ENCODE peak calls at places on chromosomes 4 and X, in six cellular contexts. F, T, E, U, Z and I are unnamed samples.

GRCh38 chr4:89784686-89785227 is 52.2 kb downstream of the SNCA start:
- DNase-seq in F (no peak), T (no peak), E (no peak), U (no peak), Z (no peak), I (no peak)

GRCh38 chrX:16892504-16893362 is 22.6 kb upstream of the RBBP7 start:
- DNase-seq in F (peak), T (peak), E (peak), U (peak), Z (no peak), I (no peak)

GRCh38 chrX:71650333-71650969 is 16.9 kb upstream of the LOC101059915 start:
- DNase-seq in F (no peak), T (no peak), E (no peak), U (peak), Z (no peak), I (no peak)

GRCh38 chr4:103936653-103937145 is 216.9 kb upstream of the TACR3 start:
- DNase-seq in F (no peak), T (no peak), E (no peak), U (no peak), Z (no peak), I (no peak)

GRCh38 chr4:41318839-41319530 is 62.3 kb downstream of the UCHL1 start:
- DNase-seq in F (no peak), T (no peak), E (no peak), U (peak), Z (no peak), I (no peak)

GRCh38 chr4:1809754-1810502 is 16.8 kb downstream of the FGFR3 start:
- DNase-seq in F (peak), T (peak), E (no peak), U (peak), Z (peak), I (peak)

GRCh38 chr4:113646456-113646809 is 115.1 kb downstream of the CAMK2D start:
- DNase-seq in F (no peak), T (no peak), E (no peak), U (no peak), Z (peak), I (no peak)

GRCh38 chr4:80043534-80043933 is 29.5 kb downstream of the ANTXR2 start:
- DNase-seq in F (no peak), T (no peak), E (no peak), U (no peak), Z (no peak), I (no peak)

GRCh38 chrX:2875798-2876399 is 47.2 kb downstream of the GYG2 start:
- DNase-seq in F (peak), T (no peak), E (no peak), U (peak), Z (no peak), I (no peak)

GRCh38 chr4:175444512-175444911 is 367.6 kb downstream of the GPM6A start:
- DNase-seq in F (no peak), T (no peak), E (no peak), U (no peak), Z (no peak), I (no peak)

GRCh38 chrX:20225488-20225833 is 41.2 kb downstream of the RPS6KA3 start:
- DNase-seq in F (no peak), T (no peak), E (no peak), U (no peak), Z (no peak), I (no peak)

GRCh38 chrX:9888953-9889470 is 78.1 kb upstream of the CLDN34 start:
- DNase-seq in F (no peak), T (no peak), E (no peak), U (no peak), Z (no peak), I (no peak)

GRCh38 chr4:2085496-2085901 is 26.4 kb downstream of the NAT8L start:
- DNase-seq in F (no peak), T (no peak), E (no peak), U (no peak), Z (no peak), I (no peak)

GRCh38 chr4:183515411-183515810 is 10.6 kb downstream of the ING2 start:
- DNase-seq in F (no peak), T (no peak), E (no peak), U (no peak), Z (no peak), I (no peak)

GRCh38 chrX:34559325-34559724 is 97.8 kb downstream of the TMEM47 start:
- DNase-seq in F (no peak), T (no peak), E (no peak), U (no peak), Z (no peak), I (no peak)

GRCh38 chr4:11343536-11343935 is 85.2 kb downstream of the HS3ST1 start:
- DNase-seq in F (no peak), T (no peak), E (no peak), U (no peak), Z (no peak), I (no peak)

GRCh38 chr4:79913581-79913980 is 159.4 kb downstream of the ANTXR2 start:
- DNase-seq in F (no peak), T (no peak), E (no peak), U (no peak), Z (no peak), I (no peak)

GRCh38 chrX:136497556-136498048 is at the start of gene HTATSF1:
- DNase-seq in F (no peak), T (no peak), E (no peak), U (no peak), Z (no peak), I (no peak)

GRCh38 chr4:91611786-91612185 is 692.0 kb upstream of the GRID2 start:
- DNase-seq in F (no peak), T (no peak), E (no peak), U (no peak), Z (no peak), I (no peak)

GRCh38 chr4:140603286-140603685 is 34.5 kb upstream of the UCP1 start:
- DNase-seq in F (no peak), T (no peak), E (no peak), U (no peak), Z (no peak), I (no peak)

GRCh38 chr4:2290488-2290887 is 28.6 kb upstream of the MXD4 start:
- DNase-seq in F (no peak), T (no peak), E (no peak), U (no peak), Z (no peak), I (no peak)

GRCh38 chrX:21373637-21374162 is 518 bp upstream of the CNKSR2 start:
- DNase-seq in F (no peak), T (no peak), E (no peak), U (no peak), Z (no peak), I (no peak)

GRCh38 chr4:176335421-176335820 is 15.7 kb downstream of the SPCS3 start:
- DNase-seq in F (no peak), T (no peak), E (no peak), U (no peak), Z (no peak), I (no peak)

GRCh38 chr4:65665951-65666523 is 4.3 kb downstream of the EPHA5 start:
- DNase-seq in F (no peak), T (no peak), E (no peak), U (no peak), Z (no peak), I (no peak)

GRCh38 chr4:15104825-15105224 is 102.5 kb downstream of the CPEB2 start:
- DNase-seq in F (no peak), T (no peak), E (no peak), U (no peak), Z (no peak), I (no peak)

GRCh38 chrX:25941559-25942250 is 196.4 kb upstream of the MAGEB18 start:
- DNase-seq in F (no peak), T (no peak), E (no peak), U (no peak), Z (no peak), I (no peak)

GRCh38 chr4:89110541-89110985 is 770 bp upstream of the TIGD2 start:
- DNase-seq in F (no peak), T (no peak), E (no peak), U (no peak), Z (no peak), I (no peak)

GRCh38 chr4:30952526-30953219 is 232.5 kb downstream of the PCDH7 start:
- DNase-seq in F (no peak), T (no peak), E (no peak), U (no peak), Z (no peak), I (no peak)

GRCh38 chr4:15198070-15198727 is 195.9 kb downstream of the CPEB2 start:
- DNase-seq in F (no peak), T (no peak), E (no peak), U (no peak), Z (no peak), I (no peak)

GRCh38 chrX:17376381-17377046 is 1.5 kb downstream of the NHS start:
- DNase-seq in F (no peak), T (no peak), E (no peak), U (no peak), Z (no peak), I (no peak)

GRCh38 chr4:11418610-11419009 is 10.1 kb downstream of the HS3ST1 start:
- DNase-seq in F (no peak), T (no peak), E (no peak), U (no peak), Z (no peak), I (no peak)

GRCh38 chr4:38621004-38621684 is 42.9 kb upstream of the KLF3 start:
- DNase-seq in F (no peak), T (peak), E (no peak), U (peak), Z (no peak), I (peak)

GRCh38 chrX:103624111-103624510 is 4.7 kb upstream of the TCEAL1 start:
- DNase-seq in F (no peak), T (no peak), E (no peak), U (no peak), Z (no peak), I (no peak)

GRCh38 chrX:93985621-93986020 is 311.6 kb downstream of the FAM133A start:
- DNase-seq in F (no peak), T (no peak), E (no peak), U (no peak), Z (no peak), I (no peak)

GRCh38 chr4:139734201-139734874 is 68.7 kb downstream of the MGST2 start:
- DNase-seq in F (no peak), T (no peak), E (no peak), U (no peak), Z (no peak), I (no peak)

GRCh38 chr4:85825937-85826678 is 351.2 kb downstream of the ARHGAP24 start:
- DNase-seq in F (peak), T (no peak), E (no peak), U (peak), Z (peak), I (no peak)

GRCh38 chr4:4585012-4585670 is 43.3 kb upstream of the STX18 start:
- DNase-seq in F (no peak), T (no peak), E (no peak), U (no peak), Z (no peak), I (no peak)
- TF ChIP-seq SIN3A in F (no peak), T (no peak), E (no peak), U (no peak), Z (no peak), I (no peak)

GRCh38 chrX:130121505-130121800 is 11.2 kb upstream of the ELF4 start:
- DNase-seq in F (no peak), T (no peak), E (no peak), U (no peak), Z (no peak), I (no peak)

GRCh38 chrX:130120321-130120731 is 10.0 kb upstream of the ELF4 start:
- DNase-seq in F (no peak), T (no peak), E (no peak), U (no peak), Z (no peak), I (no peak)

GRCh38 chrX:130118941-130119640 is 8.8 kb upstream of the ELF4 start:
- DNase-seq in F (no peak), T (no peak), E (no peak), U (no peak), Z (no peak), I (no peak)

GRCh38 chrX:130118396-130118795 is 8.1 kb upstream of the ELF4 start:
- DNase-seq in F (no peak), T (no peak), E (no peak), U (no peak), Z (no peak), I (no peak)

DNA sequence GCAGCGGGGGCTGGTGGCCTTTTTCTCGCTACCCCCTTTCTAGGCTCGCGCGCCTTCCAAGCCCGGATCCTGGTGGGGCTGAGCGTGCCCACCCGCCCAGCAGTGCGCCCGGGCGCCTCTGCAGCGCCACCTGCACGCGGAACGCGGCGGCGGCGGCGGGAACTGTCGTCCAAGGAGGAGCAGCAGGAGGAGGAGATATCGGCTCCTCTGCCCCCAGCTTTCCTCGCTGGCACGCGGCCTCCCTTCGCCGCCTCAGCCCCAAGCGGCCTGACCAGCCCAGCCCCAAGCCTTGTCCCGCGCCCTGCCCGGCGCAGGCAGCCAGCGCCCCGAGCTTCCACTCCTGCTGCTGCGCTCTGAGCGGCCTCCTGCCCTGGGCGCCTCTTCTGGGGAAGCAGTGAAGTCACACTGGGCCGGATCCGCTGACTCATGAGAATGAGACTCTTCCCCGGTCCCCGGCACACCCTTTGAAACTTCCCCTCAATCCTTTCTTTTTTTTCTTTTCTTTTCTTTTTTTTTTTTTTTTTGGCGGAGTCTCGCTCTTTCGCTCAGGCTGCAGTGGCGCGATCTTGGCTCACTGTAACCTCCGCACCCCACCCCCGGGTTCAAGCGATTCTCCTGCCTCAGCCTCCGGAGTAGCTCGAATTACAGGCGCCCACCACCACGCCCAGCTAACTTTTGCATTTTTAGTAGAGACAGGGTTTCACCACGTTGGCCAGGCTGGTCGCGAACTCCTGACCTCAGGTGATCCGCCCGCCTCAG is 10.6 kb upstream of the ELF4 start:
- DNase-seq in F (peak), T (peak), E (no peak), U (peak), Z (no peak), I (no peak)
- H3K27ac ChIP-seq in F (no peak), T (peak), E (peak), U (no peak), Z (no peak), I (peak)

DNA sequence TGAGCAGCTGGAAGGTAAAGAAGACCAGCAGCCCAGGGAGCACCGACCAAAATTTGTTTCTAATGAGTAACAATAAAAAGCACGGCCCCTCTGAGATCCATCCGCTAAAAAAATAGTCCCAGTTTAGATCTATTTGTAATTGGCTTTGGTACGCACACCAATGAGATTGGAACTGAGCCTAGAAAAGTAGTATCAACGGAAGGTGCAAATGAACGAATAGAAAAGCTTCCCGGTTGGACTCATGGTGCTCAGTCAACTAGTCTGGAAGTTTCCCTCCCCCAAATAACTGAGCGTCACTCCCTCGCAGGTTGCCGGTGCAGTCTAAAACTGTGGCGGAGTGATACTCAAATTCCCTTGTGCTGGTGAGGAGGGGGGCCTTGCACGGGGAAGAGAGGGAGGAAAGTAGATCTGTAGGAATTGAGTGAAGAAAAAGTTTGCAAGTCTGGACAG is at the start of gene COL4A5:
- DNase-seq in F (no peak), T (peak), E (no peak), U (peak), Z (peak), I (peak)
- TF ChIP-seq SIN3A in F (no peak), T (no peak), E (no peak), U (no peak), Z (no peak), I (no peak)

DNA sequence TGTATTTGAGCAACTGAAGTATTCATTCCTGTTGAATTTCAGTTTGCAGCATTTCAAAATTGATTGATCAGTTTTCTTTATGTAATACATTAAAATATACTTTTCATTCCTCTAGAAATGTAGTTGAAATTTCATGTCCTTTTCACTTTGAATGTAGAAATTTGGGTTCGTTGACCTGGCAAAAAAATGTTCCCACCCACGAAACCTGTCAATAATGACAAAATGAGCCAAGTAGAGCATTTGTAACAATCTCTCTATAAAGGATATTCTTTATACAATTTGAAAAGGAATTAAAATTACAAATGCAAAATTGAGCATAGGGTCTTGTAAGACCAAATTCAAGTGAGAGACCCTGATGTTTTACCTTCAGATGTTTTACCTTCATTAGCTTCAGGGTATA is 283.9 kb downstream of the ANKRD50 start:
- DNase-seq in F (no peak), T (no peak), E (no peak), U (no peak), Z (no peak), I (no peak)
- H3K27ac ChIP-seq in F (no peak), T (no peak), E (no peak), U (no peak), Z (no peak), I (no peak)

GRCh38 chr4:3715251-3716033 is 50.7 kb upstream of the ADRA2C start:
- DNase-seq in F (no peak), T (no peak), E (no peak), U (no peak), Z (no peak), I (no peak)
- TF ChIP-seq SIN3A in F (no peak), T (no peak), E (no peak), U (no peak), Z (no peak), I (no peak)

GRCh38 chr4:7830747-7831146 is 108.9 kb downstream of the AFAP1 start:
- DNase-seq in F (no peak), T (no peak), E (no peak), U (no peak), Z (no peak), I (no peak)

GRCh38 chr4:7827566-7827965 is 112.1 kb downstream of the AFAP1 start:
- DNase-seq in F (no peak), T (no peak), E (no peak), U (no peak), Z (no peak), I (no peak)

GRCh38 chr4:7828011-7828720 is 111.5 kb downstream of the AFAP1 start:
- DNase-seq in F (peak), T (no peak), E (no peak), U (no peak), Z (no peak), I (no peak)

GRCh38 chr4:7829687-7830580 is 109.7 kb downstream of the AFAP1 start:
- DNase-seq in F (no peak), T (no peak), E (no peak), U (no peak), Z (no peak), I (no peak)

DNA sequence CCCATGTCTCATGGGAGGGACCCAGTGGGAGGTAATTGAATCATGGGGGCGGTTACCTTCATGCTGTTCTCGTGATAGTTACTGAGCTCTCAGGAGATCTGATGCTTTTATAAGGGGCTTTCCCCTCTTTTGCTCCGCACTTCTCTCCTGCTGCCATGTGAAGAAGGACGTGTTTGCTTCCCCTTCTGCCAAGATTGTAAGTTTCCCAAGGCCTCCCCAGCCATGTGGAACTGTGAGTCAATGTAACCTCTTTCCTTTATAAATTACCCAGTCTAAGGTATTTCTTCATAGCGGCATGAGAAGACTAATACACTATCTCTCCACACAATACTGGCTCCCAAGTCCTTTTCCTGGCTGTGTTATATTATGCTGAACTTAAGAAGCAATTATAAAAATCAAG is 110.7 kb downstream of the AFAP1 start:
- DNase-seq in F (no peak), T (no peak), E (no peak), U (no peak), Z (no peak), I (no peak)
- H3K27ac ChIP-seq in F (peak), T (no peak), E (no peak), U (no peak), Z (no peak), I (no peak)

GRCh38 chrX:142982679-142983078 is 43.0 kb upstream of the SPANXN4 start:
- DNase-seq in F (no peak), T (no peak), E (no peak), U (no peak), Z (no peak), I (no peak)

GRCh38 chrX:142977128-142977914 is 48.4 kb upstream of the SPANXN4 start:
- DNase-seq in F (no peak), T (no peak), E (peak), U (no peak), Z (no peak), I (no peak)

GRCh38 chrX:142978130-142978684 is 47.5 kb upstream of the SPANXN4 start:
- DNase-seq in F (no peak), T (no peak), E (peak), U (no peak), Z (no peak), I (no peak)
- TF ChIP-seq SIN3A in F (no peak), T (no peak), E (no peak), U (no peak), Z (no peak), I (no peak)

GRCh38 chr4:147366164-147366563 is 114.7 kb upstream of the EDNRA start:
- DNase-seq in F (no peak), T (no peak), E (no peak), U (no peak), Z (no peak), I (no peak)

GRCh38 chr4:147363514-147363913 is 117.4 kb upstream of the EDNRA start:
- DNase-seq in F (no peak), T (no peak), E (no peak), U (no peak), Z (no peak), I (no peak)

GRCh38 chr4:147361726-147362125 is 119.2 kb upstream of the EDNRA start:
- DNase-seq in F (no peak), T (no peak), E (no peak), U (no peak), Z (no peak), I (no peak)

GRCh38 chr4:147360301-147360700 is 120.6 kb upstream of the EDNRA start:
- DNase-seq in F (no peak), T (no peak), E (no peak), U (no peak), Z (no peak), I (no peak)

GRCh38 chr4:147362868-147363440 is 117.9 kb upstream of the EDNRA start:
- DNase-seq in F (peak), T (no peak), E (no peak), U (no peak), Z (no peak), I (no peak)
- H3K27ac ChIP-seq in F (peak), T (no peak), E (no peak), U (no peak), Z (no peak), I (no peak)

GRCh38 chr4:105196523-105197145 is 50.0 kb downstream of the TET2 start:
- DNase-seq in F (no peak), T (peak), E (peak), U (no peak), Z (no peak), I (no peak)
- TF ChIP-seq SIN3A in F (no peak), T (no peak), E (no peak), U (no peak), Z (no peak), I (no peak)

GRCh38 chr4:78656968-78657445 is 105.4 kb downstream of the ANXA3 start:
- DNase-seq in F (no peak), T (peak), E (no peak), U (no peak), Z (no peak), I (no peak)
- H3K27ac ChIP-seq in F (no peak), T (peak), E (peak), U (no peak), Z (no peak), I (no peak)